ENCODE peak calls at places on chromosomes 5 and 9, in ten cellular contexts. M is PC-3; R is psoas muscle; X is left ventricle myocardium inferior; S is effector memory CD4-positive, alpha-beta T cell; P is GM23248; D is OCI-LY7; E is IMR-90; H is lower lobe of right lung; K is breast epithelium. A is an unnamed sample. For H3K4me1, the result is how much of the 10 kb centered on the place peaks cover.

GRCh38 chr5:33556330-33557328 is 115.9 kb downstream of the TARS1 start:
- DNase-seq in M (peak), P (no peak), E (no peak), H (no peak), R (no peak), S (no peak), K (no peak), D (peak), X (no peak), A (no peak)

GRCh38 chr5:132469380-132470372 is 20.9 kb downstream of the IRF1 start:
- DNase-seq in S (no peak), E (peak), D (no peak), X (no peak), H (no peak), P (no peak), K (peak), M (no peak), R (no peak), A (no peak)

GRCh38 chr5:145681686-145682085 is 153.5 kb downstream of the PRELID2 start:
- DNase-seq in M (peak), S (no peak), X (no peak), P (peak), K (no peak), H (no peak), E (peak), R (no peak), D (peak), A (no peak)

GRCh38 chr9:117412006-117412715 is 2.7 kb downstream of the ASTN2 start:
- DNase-seq in M (no peak), K (no peak), R (no peak), X (no peak), D (no peak), E (no peak), H (no peak), S (no peak), P (no peak), A (no peak)

GRCh38 chr5:33205727-33206410 is 234.9 kb upstream of the TARS1 start:
- DNase-seq in P (no peak), R (no peak), X (no peak), E (no peak), D (no peak), K (no peak), S (no peak), M (no peak), H (no peak), A (no peak)

GRCh38 chr5:160211352-160211751 is 18.0 kb upstream of the FABP6 start:
- DNase-seq in S (no peak), E (no peak), D (no peak), H (no peak), R (no peak), M (no peak), K (no peak), P (no peak), X (no peak), A (no peak)

GRCh38 chr5:39270172-39270848 is 50.9 kb upstream of the FYB1 start:
- DNase-seq in K (no peak), D (no peak), X (no peak), S (no peak), M (no peak), E (no peak), R (no peak), P (peak), H (no peak), A (no peak)

GRCh38 chr9:84823426-84824271 is 154.1 kb downstream of the NTRK2 start:
- DNase-seq in E (no peak), D (no peak), M (no peak), P (no peak), S (no peak), K (no peak), H (no peak), R (no peak), X (no peak), A (peak)

GRCh38 chr9:122338989-122339388 is 31.8 kb upstream of the PTGS1 start:
- DNase-seq in M (no peak), S (no peak), H (no peak), D (no peak), P (no peak), R (no peak), X (no peak), K (no peak), E (no peak), A (no peak)

GRCh38 chr9:126417007-126417406 is 90.4 kb downstream of the MVB12B start:
- DNase-seq in K (no peak), D (no peak), S (no peak), H (no peak), P (no peak), E (no peak), M (no peak), X (no peak), R (no peak), A (no peak)

GRCh38 chr5:175656966-175657365 is 905 bp upstream of the HRH2 start:
- DNase-seq in E (no peak), R (no peak), H (no peak), P (no peak), X (no peak), K (no peak), D (no peak), S (no peak), M (no peak), A (no peak)

GRCh38 chr5:27906911-27907590 is 868.7 kb upstream of the CDH9 start:
- DNase-seq in E (no peak), R (no peak), S (no peak), P (no peak), K (no peak), M (peak), D (no peak), X (no peak), H (no peak), A (no peak)

GRCh38 chr9:5633243-5633642 is 4.3 kb downstream of the RIC1 start:
- DNase-seq in M (peak), X (no peak), R (no peak), K (no peak), S (no peak), E (peak), H (no peak), D (no peak), P (peak), A (no peak)

DNA sequence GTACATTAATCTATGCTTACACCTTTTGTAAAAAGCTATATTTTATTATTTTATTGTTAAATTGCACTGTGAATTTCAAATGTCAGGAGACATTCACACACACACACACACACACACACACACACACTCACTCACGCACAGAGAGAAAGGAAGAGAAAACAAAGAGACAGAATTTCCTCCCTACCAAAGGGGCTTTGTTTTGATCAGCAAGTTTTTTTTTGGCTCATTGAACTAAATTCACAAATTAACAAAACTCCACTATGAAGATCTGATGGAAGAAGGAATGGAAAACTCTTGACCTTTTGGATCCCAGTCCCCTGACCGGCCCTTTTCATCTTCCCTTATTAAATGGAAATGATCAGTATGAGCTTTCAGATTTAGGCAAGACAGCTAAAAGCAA is 161.2 kb downstream of the PDE4D start:
- DNase-seq in S (no peak), P (no peak), H (no peak), K (no peak), E (no peak), D (no peak), M (no peak), X (no peak), R (no peak), A (no peak)
- H3K27ac ChIP-seq in S (no peak), P (no peak), H (no peak), K (no peak), E (no peak), D (no peak), M (no peak), X (no peak), R (no peak), A (no peak)

GRCh38 chr9:134218230-134218629 is 53.9 kb upstream of the RNU6ATAC start:
- DNase-seq in S (no peak), E (no peak), K (no peak), H (no peak), X (no peak), M (no peak), D (no peak), R (peak), P (no peak), A (no peak)

GRCh38 chr9:134221273-134222017 is 57.1 kb upstream of the RNU6ATAC start:
- DNase-seq in D (peak), P (no peak), E (no peak), R (peak), H (peak), K (no peak), X (peak), M (no peak), S (no peak), A (no peak)

GRCh38 chr9:134220311-134220710 is 55.9 kb upstream of the RNU6ATAC start:
- DNase-seq in D (no peak), K (no peak), S (no peak), X (no peak), R (peak), M (no peak), H (peak), E (no peak), P (no peak), A (no peak)

GRCh38 chr9:134217431-134218210 is 53.3 kb upstream of the RNU6ATAC start:
- DNase-seq in K (no peak), R (peak), D (peak), X (peak), E (no peak), M (peak), H (no peak), S (no peak), P (no peak), A (no peak)

DNA sequence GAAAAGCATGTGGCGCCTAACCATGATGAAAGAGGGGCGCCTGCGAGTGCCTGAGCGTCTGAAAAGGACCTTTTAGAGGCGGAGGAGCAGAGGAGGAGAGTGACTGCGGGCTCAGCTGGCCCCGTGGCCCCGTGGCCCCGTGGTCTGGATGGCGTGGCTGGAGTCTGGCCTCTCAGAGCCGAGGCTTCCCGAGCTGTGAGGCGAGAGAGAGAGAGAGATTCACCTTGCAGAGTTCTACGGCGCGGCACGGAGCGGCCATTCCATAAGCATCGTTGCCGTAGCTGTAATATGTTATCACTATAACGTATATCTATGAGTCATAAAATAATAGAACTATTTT is 55.3 kb upstream of the RNU6ATAC start:
- DNase-seq in E (no peak), X (no peak), P (no peak), M (no peak), S (no peak), D (no peak), R (peak), H (peak), K (no peak), A (no peak)
- H3K4me1 ChIP-seq in E (under half), X (under half), P (under half), M (under half), S (under half), D (half or more), R (under half), H (under half), K (under half), A (under half)

GRCh38 chr9:94081864-94082468 is 2.3 kb upstream of the PTPDC1 start:
- DNase-seq in H (no peak), P (no peak), D (no peak), X (no peak), E (no peak), S (no peak), K (no peak), R (no peak), M (no peak), A (peak)
- H3K27ac ChIP-seq in H (no peak), P (no peak), D (no peak), X (peak), E (no peak), S (no peak), K (no peak), R (no peak), M (no peak), A (peak)

GRCh38 chr5:113162208-113162607 is 185.6 kb downstream of the DCP2 start:
- DNase-seq in K (no peak), E (no peak), M (no peak), S (no peak), H (no peak), P (no peak), R (no peak), X (no peak), D (no peak), A (no peak)
- H3K4me1 ChIP-seq in K (under half), E (under half), M (under half), S (under half), H (under half), P (under half), R (under half), X (half or more), D (under half), A (under half)

DNA sequence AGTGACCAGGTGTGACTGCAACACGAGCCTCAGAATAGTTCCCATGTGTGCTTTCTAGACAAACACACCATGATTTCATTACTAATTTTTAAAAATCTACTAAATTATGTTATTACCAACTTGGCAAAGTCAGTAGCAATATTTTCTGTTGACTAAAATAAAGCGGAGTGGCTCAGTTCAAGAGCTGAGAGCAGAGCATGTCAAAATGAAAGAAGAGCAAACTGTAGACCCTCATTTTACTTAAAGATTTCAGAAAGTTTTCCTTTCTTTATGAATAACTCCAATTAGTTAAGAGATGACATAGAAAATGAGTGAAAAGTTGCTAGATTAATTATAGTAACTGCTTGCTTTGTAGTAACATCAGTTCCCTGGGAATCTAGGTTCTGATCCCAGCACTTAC is 17.9 kb downstream of the OXCT1 start:
- DNase-seq in D (no peak), S (no peak), X (no peak), E (no peak), P (no peak), K (no peak), M (no peak), H (no peak), R (no peak), A (no peak)
- H3K27ac ChIP-seq in D (no peak), S (no peak), X (no peak), E (no peak), P (no peak), K (no peak), M (no peak), H (no peak), R (no peak), A (no peak)

DNA sequence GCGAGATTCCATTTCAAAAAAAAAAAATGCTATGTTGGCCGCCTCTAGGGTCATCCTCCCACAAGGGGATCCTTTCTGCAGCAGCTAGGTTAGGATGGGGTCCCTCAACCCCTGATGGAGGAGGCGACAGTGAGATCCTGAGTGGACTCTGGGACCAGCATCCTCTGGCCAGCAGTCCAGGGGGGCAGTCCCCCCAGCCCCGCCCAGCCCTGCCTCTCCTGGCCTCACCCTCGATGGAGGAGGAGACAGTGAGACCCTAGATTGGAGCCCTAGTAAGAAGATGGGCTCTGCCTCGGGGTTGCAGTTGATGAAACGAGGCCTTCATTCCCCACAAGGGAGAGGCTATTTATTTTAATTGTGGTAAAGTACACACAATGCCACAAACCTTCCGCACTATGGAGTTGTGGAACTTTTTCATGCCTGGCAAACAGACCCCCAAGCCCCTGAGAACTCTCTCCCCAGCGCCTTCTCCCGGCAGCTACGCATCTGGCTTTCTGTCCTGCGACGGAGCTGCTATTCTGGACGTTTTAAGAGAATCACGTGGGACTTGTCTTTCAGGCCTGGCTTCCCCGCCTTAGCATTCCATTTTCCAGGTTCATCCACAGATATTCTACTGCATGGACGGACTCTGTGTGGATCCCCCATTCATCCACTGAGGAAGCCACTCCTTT is 15.8 kb downstream of the VAV2 start:
- DNase-seq in K (no peak), E (no peak), R (peak), M (no peak), D (no peak), X (peak), S (no peak), P (no peak), H (peak), A (no peak)
- H3K4me1 ChIP-seq in K (under half), E (under half), R (under half), M (under half), D (half or more), X (under half), S (under half), P (under half), H (under half), A (under half)